ENCODE peak calls at places on chromosomes 13 and 19, in six cellular contexts. C, G, T, H, O and I are unnamed samples.

GRCh38 chr19:15299568-15300409 is 32.5 kb downstream of the BRD4 start:
- DNase-seq in C (no peak), G (peak), T (no peak), H (peak), O (peak), I (no peak)

GRCh38 chr19:5293607-5294089 is 47.0 kb downstream of the PTPRS start:
- DNase-seq in C (no peak), G (peak), T (peak), H (peak), O (peak), I (peak)

GRCh38 chr13:98664047-98664446 is 87.1 kb upstream of the STK24 start:
- DNase-seq in C (no peak), G (peak), T (no peak), H (no peak), O (no peak), I (no peak)

GRCh38 chr19:14118165-14119051 is 846 bp upstream of the PRKACA start:
- DNase-seq in C (peak), G (peak), T (peak), H (peak), O (peak), I (peak)

GRCh38 chr13:76522083-76522755 is 364.0 kb downstream of the KCTD12 start:
- DNase-seq in C (no peak), G (peak), T (no peak), H (no peak), O (no peak), I (no peak)

GRCh38 chr19:48715681-48716171 is 3.8 kb downstream of the MAMSTR start:
- DNase-seq in C (no peak), G (no peak), T (no peak), H (no peak), O (no peak), I (no peak)

GRCh38 chr19:18322318-18322758 is 538 bp downstream of the LSM4 start:
- DNase-seq in C (no peak), G (peak), T (peak), H (no peak), O (peak), I (no peak)

GRCh38 chr19:48568345-48568886 is 16.4 kb downstream of the SULT2B1 start:
- DNase-seq in C (peak), G (peak), T (peak), H (peak), O (peak), I (peak)

GRCh38 chr13:106443625-106444024 is 91.8 kb downstream of the EFNB2 start:
- DNase-seq in C (no peak), G (no peak), T (no peak), H (no peak), O (no peak), I (no peak)

GRCh38 chr13:112065867-112066623 is 904 bp upstream of the SOX1 start:
- DNase-seq in C (no peak), G (no peak), T (no peak), H (no peak), O (no peak), I (no peak)

GRCh38 chr13:110875243-110875642 is 39.6 kb downstream of the ANKRD10 start:
- DNase-seq in C (no peak), G (no peak), T (no peak), H (no peak), O (no peak), I (no peak)

GRCh38 chr19:33238750-33239149 is 13.1 kb upstream of the SLC7A10 start:
- DNase-seq in C (no peak), G (no peak), T (no peak), H (no peak), O (no peak), I (no peak)

GRCh38 chr13:30375436-30375835 is 46.9 kb upstream of the UBE2L5 start:
- DNase-seq in C (no peak), G (no peak), T (no peak), H (no peak), O (peak), I (no peak)

GRCh38 chr19:43662487-43662886 is 7.5 kb downstream of the PLAUR start:
- DNase-seq in C (no peak), G (peak), T (peak), H (no peak), O (no peak), I (no peak)

GRCh38 chr19:17079710-17080440 is 4.3 kb downstream of the MYO9B start:
- DNase-seq in C (peak), G (peak), T (peak), H (no peak), O (peak), I (peak)

GRCh38 chr19:32231691-32232090 is 113.7 kb upstream of the ZNF507 start:
- DNase-seq in C (no peak), G (no peak), T (no peak), H (no peak), O (no peak), I (no peak)

GRCh38 chr13:111216166-111216960 is 101.3 kb downstream of the ARHGEF7 start:
- DNase-seq in C (no peak), G (peak), T (peak), H (no peak), O (peak), I (peak)

GRCh38 chr13:108561152-108561551 is 68.3 kb upstream of the MYO16 start:
- DNase-seq in C (no peak), G (no peak), T (no peak), H (no peak), O (no peak), I (no peak)

GRCh38 chr19:18185538-18185937 is 7.5 kb upstream of the MPV17L2 start:
- DNase-seq in C (no peak), G (no peak), T (no peak), H (no peak), O (no peak), I (no peak)

GRCh38 chr13:87094646-87095045 is 576.5 kb upstream of the SLITRK5 start:
- DNase-seq in C (no peak), G (peak), T (no peak), H (no peak), O (no peak), I (no peak)

GRCh38 chr19:45828945-45829344 is 13.8 kb upstream of the RSPH6A start:
- DNase-seq in C (no peak), G (no peak), T (no peak), H (peak), O (no peak), I (no peak)

GRCh38 chr19:47766359-47766620 is 12.2 kb upstream of the SELENOW start:
- DNase-seq in C (no peak), G (no peak), T (no peak), H (no peak), O (no peak), I (no peak)

GRCh38 chr19:29837448-29837961 is 25.7 kb downstream of the CCNE1 start:
- DNase-seq in C (no peak), G (no peak), T (no peak), H (peak), O (no peak), I (no peak)

GRCh38 chr13:97749174-97749573 is 204.3 kb upstream of the IPO5 start:
- DNase-seq in C (no peak), G (peak), T (peak), H (no peak), O (no peak), I (no peak)

GRCh38 chr19:40714519-40715299 is 2.0 kb downstream of the COQ8B start:
- DNase-seq in C (peak), G (peak), T (peak), H (peak), O (peak), I (peak)

GRCh38 chr19:40717325-40717879 is 490 bp downstream of the ITPKC start:
- DNase-seq in C (no peak), G (no peak), T (peak), H (peak), O (no peak), I (peak)

GRCh38 chr19:40716031-40716654 is 543 bp downstream of the COQ8B start:
- DNase-seq in C (no peak), G (no peak), T (no peak), H (no peak), O (peak), I (peak)

GRCh38 chr19:40716655-40717324 is at the start of the genes COQ8B and ITPKC:
- DNase-seq in C (peak), G (peak), T (peak), H (peak), O (peak), I (peak)

DNA sequence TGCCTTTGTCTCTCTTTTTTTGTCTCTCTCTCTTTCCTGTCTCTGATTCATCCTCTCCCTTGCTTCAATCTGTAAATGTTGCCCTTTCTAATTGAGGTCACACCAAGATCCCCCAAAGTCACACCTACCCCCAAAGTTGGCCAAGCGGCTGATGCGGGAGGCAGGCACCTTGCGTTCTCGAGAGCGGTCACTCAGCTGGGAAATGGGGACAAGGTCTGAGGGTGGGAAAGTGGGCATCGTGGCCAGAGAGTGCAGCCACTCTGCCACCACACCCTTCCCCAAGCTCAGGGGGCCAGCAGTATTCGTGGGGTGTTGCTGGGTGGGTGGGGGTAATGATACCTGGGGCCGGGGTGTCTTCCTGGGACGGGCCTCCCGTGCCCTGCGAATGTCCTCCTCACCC is 2.7 kb downstream of the COQ8B start:
- DNase-seq in C (no peak), G (no peak), T (no peak), H (no peak), O (no peak), I (no peak)
- H3K4me3 ChIP-seq in C (peak), G (peak), T (no peak), H (peak), O (no peak), I (no peak)

GRCh38 chr19:10503002-10503789 is at the start of gene KEAP1:
- DNase-seq in C (peak), G (peak), T (peak), H (peak), O (peak), I (peak)
- H3K27ac ChIP-seq in C (peak), G (peak), T (peak), H (peak), O (peak), I (peak)

DNA sequence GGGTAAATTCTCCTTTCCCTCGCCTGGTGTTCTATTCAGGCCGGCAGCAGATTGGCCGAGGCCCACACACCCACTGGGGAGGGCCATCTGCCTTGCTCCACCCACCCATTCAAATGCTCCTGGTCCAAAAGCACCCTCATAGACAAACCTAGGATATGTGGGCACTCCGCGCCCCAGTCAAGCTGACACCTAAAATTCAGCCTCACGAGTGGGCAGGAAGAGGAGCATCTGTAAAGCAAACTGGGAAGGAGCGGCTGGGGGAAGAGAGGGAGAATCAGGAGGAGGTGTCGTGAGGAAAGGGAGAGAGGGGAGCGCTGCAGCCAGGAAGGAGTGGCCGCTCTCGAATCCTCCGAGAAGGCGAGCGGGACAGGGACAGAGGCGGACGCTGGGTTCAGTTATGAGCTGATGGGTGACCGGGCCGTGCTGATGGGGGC is 136.9 kb downstream of the USP12 start:
- DNase-seq in C (no peak), G (peak), T (no peak), H (no peak), O (no peak), I (no peak)
- H3K4me3 ChIP-seq in C (peak), G (peak), T (no peak), H (peak), O (no peak), I (no peak)

GRCh38 chr13:50714886-50715285 is 128.6 kb downstream of the DLEU7 start:
- DNase-seq in C (no peak), G (no peak), T (peak), H (no peak), O (no peak), I (no peak)
- H3K27ac ChIP-seq in C (no peak), G (no peak), T (no peak), H (peak), O (no peak), I (no peak)

GRCh38 chr13:19519049-19519448 is 42.3 kb downstream of the TPTE2 start:
- DNase-seq in C (no peak), G (no peak), T (no peak), H (no peak), O (no peak), I (no peak)
- H3K4me3 ChIP-seq in C (no peak), G (no peak), T (no peak), H (no peak), O (no peak), I (no peak)

DNA sequence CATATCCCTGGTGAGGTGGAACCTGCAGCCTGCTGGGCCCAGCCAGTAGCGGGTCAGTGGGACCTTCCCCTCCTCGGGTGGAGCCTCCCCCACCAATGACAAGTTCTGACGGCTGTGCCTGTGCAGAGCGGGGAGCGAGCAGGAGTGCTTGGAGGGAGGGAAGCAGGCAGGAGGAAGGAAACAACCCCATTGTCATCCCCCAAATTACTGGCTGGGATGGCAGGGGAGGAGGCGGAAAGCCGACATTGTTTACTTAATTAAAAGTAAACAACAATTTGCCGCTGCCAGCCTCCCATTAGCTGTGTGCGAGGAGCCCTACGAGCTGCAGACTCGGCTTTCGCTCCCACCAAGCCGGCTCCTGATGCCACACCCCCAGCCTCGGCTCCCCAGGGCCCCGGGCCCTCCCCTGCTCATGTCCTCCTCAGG is 45.5 kb downstream of the LYL1 start:
- DNase-seq in C (no peak), G (no peak), T (no peak), H (no peak), O (peak), I (no peak)
- H3K27ac ChIP-seq in C (peak), G (no peak), T (no peak), H (peak), O (peak), I (no peak)

GRCh38 chr13:49368688-49369087 is 75.2 kb downstream of the CAB39L start:
- DNase-seq in C (no peak), G (no peak), T (no peak), H (no peak), O (no peak), I (no peak)
- H3K4me3 ChIP-seq in C (peak), G (no peak), T (no peak), H (no peak), O (no peak), I (no peak)

GRCh38 chr19:2782357-2782935 is 627 bp downstream of the SGTA start:
- DNase-seq in C (no peak), G (peak), T (no peak), H (no peak), O (no peak), I (no peak)

GRCh38 chr19:2785244-2786000 is at the start of gene THOP1:
- DNase-seq in C (peak), G (peak), T (peak), H (peak), O (peak), I (peak)

GRCh38 chr19:2783781-2784145 is 690 bp upstream of the SGTA start:
- DNase-seq in C (no peak), G (no peak), T (no peak), H (no peak), O (no peak), I (no peak)

GRCh38 chr19:2780284-2780683 is 2.8 kb downstream of the SGTA start:
- DNase-seq in C (no peak), G (no peak), T (no peak), H (no peak), O (no peak), I (no peak)

GRCh38 chr19:2782936-2783780 is at the start of gene SGTA:
- DNase-seq in C (peak), G (peak), T (peak), H (peak), O (peak), I (peak)
- H3K27ac ChIP-seq in C (peak), G (peak), T (peak), H (peak), O (peak), I (peak)

DNA sequence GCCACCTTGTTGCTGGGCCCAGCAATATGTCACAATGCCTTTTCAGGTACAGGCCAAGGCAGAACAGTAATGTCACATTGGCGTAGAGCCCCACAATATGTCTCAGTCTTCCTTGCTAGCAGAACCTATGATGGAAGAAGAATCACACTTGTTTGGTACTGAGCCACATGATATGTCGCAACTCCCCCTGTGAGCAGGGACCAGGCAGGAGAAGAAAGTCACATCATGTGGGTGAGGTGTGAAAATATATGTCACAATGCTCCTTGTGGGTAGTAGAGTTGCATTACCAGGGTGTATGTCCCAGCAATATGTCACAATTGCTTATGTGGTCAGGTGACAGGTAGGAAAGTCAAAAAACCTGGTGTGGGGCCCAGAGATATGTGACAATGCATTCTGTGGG is 7.1 kb upstream of the ZNF91 start:
- DNase-seq in C (peak), G (no peak), T (no peak), H (no peak), O (no peak), I (no peak)
- H3K4me3 ChIP-seq in C (no peak), G (no peak), T (no peak), H (no peak), O (no peak), I (no peak)